ENCODE peak calls at places on chromosomes 7 and 10, in four cellular contexts. W, D, Z and I are unnamed samples.

GRCh38 chr10:93422121-93422520 is 60.0 kb downstream of the MYOF start:
- DNase-seq in W (no peak), Z (no peak), D (no peak), I (no peak)

GRCh38 chr10:70832852-70833542 is 17.2 kb downstream of the SGPL1 start:
- DNase-seq in W (no peak), D (no peak), Z (no peak), I (peak)

GRCh38 chr7:112481833-112482669 is 1.3 kb downstream of the LSMEM1 start:
- DNase-seq in W (peak), Z (peak), D (peak), I (peak)

GRCh38 chr10:89981891-89982290 is 280.5 kb downstream of the KIF20B start:
- DNase-seq in D (no peak), Z (no peak), W (no peak), I (no peak)

GRCh38 chr7:155972247-155972646 is 160.0 kb upstream of the SHH start:
- DNase-seq in W (no peak), D (no peak), Z (no peak), I (peak)

GRCh38 chr7:46449743-46450142 is 528.7 kb upstream of the IGFBP3 start:
- DNase-seq in Z (no peak), D (no peak), W (no peak), I (no peak)

GRCh38 chr7:157542669-157543021 is 205.8 kb downstream of the DNAJB6 start:
- DNase-seq in D (no peak), W (no peak), Z (no peak), I (no peak)

GRCh38 chr7:132249591-132249971 is 326.7 kb downstream of the PLXNA4 start:
- DNase-seq in D (no peak), Z (no peak), W (no peak), I (peak)

GRCh38 chr10:88318803-88319202 is 264.3 kb downstream of the RNLS start:
- DNase-seq in Z (peak), D (no peak), W (no peak), I (no peak)

GRCh38 chr7:1707756-1708611 is 37.9 kb downstream of the ELFN1 start:
- DNase-seq in Z (no peak), W (no peak), D (no peak), I (no peak)

GRCh38 chr10:85641479-85641967 is 725.1 kb downstream of the GRID1 start:
- DNase-seq in W (no peak), D (no peak), Z (peak), I (no peak)

GRCh38 chr10:123356101-123356500 is 201.9 kb downstream of the BUB3 start:
- DNase-seq in W (no peak), D (no peak), Z (no peak), I (no peak)

GRCh38 chr7:67267914-67268313 is 271.3 kb downstream of the TYW1 start:
- DNase-seq in Z (no peak), W (no peak), D (no peak), I (peak)

GRCh38 chr10:78953124-78954008 is 115.4 kb upstream of the ZMIZ1 start:
- DNase-seq in Z (no peak), D (no peak), W (no peak), I (no peak)

GRCh38 chr10:86960003-86960862 is 1.8 kb downstream of the SNCG start:
- DNase-seq in W (no peak), D (no peak), Z (peak), I (peak)

GRCh38 chr10:87500646-87501048 is 4.0 kb upstream of the MINPP1 start:
- DNase-seq in D (peak), Z (no peak), W (no peak), I (no peak)

GRCh38 chr10:31590023-31590800 is 271.2 kb downstream of the ZEB1 start:
- DNase-seq in D (no peak), W (no peak), Z (no peak), I (no peak)

GRCh38 chr10:21174670-21175495 is 277.8 kb upstream of the NEBL start:
- DNase-seq in D (peak), Z (peak), W (no peak), I (no peak)

GRCh38 chr7:140641532-140642191 is 1.0 kb upstream of the DENND2A start:
- DNase-seq in Z (no peak), W (no peak), D (no peak), I (no peak)

GRCh38 chr7:131502810-131503545 is 53.5 kb downstream of the PODXL start:
- DNase-seq in D (no peak), W (no peak), Z (no peak), I (no peak)

GRCh38 chr10:132408823-132409666 is 12.0 kb downstream of the PWWP2B start:
- DNase-seq in W (no peak), D (peak), Z (no peak), I (no peak)
- H3K27ac ChIP-seq in W (no peak), D (peak), Z (peak), I (peak)

DNA sequence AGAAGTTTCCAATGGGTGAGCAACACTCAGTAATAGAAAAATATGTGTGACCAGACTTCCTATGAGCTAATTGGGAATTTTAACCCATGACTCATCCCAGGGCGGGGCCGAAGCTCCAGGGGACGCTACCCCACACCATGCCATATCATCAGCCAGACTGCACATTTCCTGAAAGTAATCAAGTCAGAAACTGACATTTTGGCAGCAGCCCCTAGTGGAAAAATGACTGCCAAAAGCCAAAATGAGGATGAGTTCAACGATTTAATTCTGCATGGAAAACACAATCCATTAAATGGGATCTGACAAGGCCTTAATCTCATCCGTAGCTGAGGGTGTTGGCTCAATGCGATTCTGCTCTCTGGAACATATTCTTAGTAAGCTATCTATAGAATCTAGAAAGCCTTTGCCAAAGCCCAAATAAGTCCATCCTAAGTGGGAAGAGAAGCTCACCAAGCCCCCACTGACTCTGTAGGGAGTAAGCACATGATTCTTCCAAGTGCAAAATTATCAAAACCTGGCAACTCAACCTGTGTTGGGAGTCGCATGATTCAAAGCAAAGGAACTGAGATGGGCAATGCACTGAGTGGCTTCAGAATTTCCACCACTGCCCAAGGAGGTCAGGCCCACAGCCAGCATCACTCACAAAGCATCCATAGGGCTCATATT is 93.1 kb upstream of the PDE1C start:
- DNase-seq in D (peak), W (no peak), Z (no peak), I (peak)
- TF ChIP-seq CTCF in D (no peak), W (no peak), Z (no peak), I (no peak)

GRCh38 chr10:76403876-76404275 is 972.5 kb downstream of the LRMDA start:
- DNase-seq in Z (no peak), W (no peak), D (no peak), I (peak)
- H3K27ac ChIP-seq in Z (no peak), W (no peak), D (peak), I (no peak)

GRCh38 chr7:134627109-134627774 is 19.4 kb upstream of the BPGM start:
- DNase-seq in Z (no peak), W (no peak), D (no peak), I (no peak)
- TF ChIP-seq CTCF in Z (no peak), W (no peak), D (no peak), I (no peak)

GRCh38 chr7:105680505-105681187 is 99.4 kb upstream of the EFCAB10 start:
- DNase-seq in D (peak), W (peak), Z (no peak), I (no peak)
- H3K27ac ChIP-seq in D (no peak), W (peak), Z (no peak), I (no peak)

GRCh38 chr7:50226139-50226538 is 78.4 kb upstream of the IKZF1 start:
- DNase-seq in Z (no peak), W (no peak), D (no peak), I (no peak)

GRCh38 chr7:50226669-50227068 is 77.8 kb upstream of the IKZF1 start:
- DNase-seq in Z (no peak), W (no peak), D (no peak), I (no peak)

GRCh38 chr7:50227623-50228618 is 76.6 kb upstream of the IKZF1 start:
- DNase-seq in D (no peak), W (no peak), Z (no peak), I (no peak)

DNA sequence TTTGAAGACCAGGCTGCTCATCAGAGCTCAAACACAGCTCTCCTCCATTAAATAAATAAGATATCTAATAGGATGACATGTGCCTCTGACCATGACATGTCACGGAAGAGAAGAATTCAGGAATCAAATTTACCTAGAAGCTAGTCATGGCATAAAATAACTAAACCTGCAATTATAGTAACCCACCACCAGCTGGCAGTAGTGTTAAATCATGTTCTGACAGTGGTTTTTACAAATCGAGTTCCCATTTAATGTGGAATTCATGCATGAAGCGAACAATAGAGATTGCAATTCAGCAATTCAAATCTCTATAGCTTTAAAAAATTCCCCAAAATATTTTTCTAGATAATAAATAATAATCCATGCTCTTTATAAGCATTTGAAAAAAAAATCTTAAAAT is 74.6 kb upstream of the IKZF1 start:
- DNase-seq in W (no peak), D (no peak), Z (peak), I (no peak)
- TF ChIP-seq CTCF in W (no peak), D (peak), Z (peak), I (no peak)

DNA sequence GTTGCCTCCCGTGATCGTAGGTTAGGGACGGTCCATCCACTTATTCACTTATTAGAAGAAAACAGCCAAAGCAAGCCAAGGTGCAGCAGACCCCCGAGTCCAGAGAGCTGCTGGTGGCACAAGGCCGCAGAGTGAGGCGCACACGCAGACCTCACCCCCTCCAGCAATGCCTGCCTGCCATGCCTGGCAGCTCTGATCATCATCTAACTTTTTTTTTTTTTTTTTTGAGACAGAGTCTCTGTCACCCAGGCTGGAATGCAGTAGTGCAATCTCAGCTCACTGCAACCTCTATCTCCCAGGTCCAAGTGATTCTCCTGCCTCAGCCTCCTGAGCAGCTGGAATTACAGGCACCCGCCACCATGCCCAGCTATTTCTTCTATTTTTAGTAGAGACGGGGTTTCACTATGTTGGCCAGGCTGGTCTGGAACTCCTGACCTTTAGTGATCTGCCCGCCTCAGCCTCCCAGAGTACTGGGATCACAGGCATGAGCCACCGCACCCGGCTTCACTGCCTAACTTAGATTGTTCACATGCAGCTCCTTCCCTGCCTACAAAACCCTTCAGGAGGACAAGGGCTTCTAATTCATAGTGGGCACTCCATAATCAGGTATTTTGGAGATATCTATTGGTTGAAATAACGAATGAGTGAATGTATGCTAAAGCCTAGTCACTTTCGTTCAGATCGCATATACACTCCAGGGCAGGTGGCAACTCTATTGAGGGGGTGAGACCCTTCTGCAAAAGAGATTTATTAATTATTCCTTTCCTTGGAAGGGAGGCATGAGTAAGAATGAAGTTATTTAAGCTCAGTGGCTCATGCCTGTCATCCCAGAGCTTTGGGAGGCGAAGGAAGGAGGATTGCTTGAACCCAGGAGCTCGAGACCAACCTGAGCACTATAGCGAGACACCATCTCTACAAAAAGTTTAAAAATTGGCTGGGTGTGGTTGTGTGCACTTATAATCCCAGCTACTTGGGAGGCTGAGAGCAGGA is 15.9 kb downstream of the TRIM56 start:
- DNase-seq in Z (no peak), D (no peak), W (no peak), I (no peak)
- H3K27ac ChIP-seq in Z (peak), D (no peak), W (peak), I (peak)